ENCODE peak calls at places on chromosome 16, in five cellular contexts. C, J, L, R and F are unnamed samples.

GRCh38 chr16:83903739-83904138 is 4.8 kb downstream of the MLYCD start:
- DNase-seq in R (peak; percentile 64), L (no peak), J (no peak), C (peak; percentile 40), F (peak; percentile 19)

GRCh38 chr16:48133455-48134226 is 22.2 kb downstream of the ABCC12 start:
- DNase-seq in L (no peak), R (no peak), C (no peak), J (no peak), F (no peak)

GRCh38 chr16:88760424-88761142 is 24.4 kb downstream of the PIEZO1 start:
- DNase-seq in L (no peak), C (no peak), J (no peak), R (no peak), F (no peak)

GRCh38 chr16:68782198-68783174 is 45.4 kb downstream of the CDH1 start:
- DNase-seq in L (no peak), C (no peak), J (no peak), R (no peak), F (no peak)

GRCh38 chr16:49466881-49467280 is 93.3 kb downstream of the C16orf78 start:
- DNase-seq in J (no peak), C (no peak), L (no peak), R (no peak), F (no peak)

GRCh38 chr16:86730086-86730485 is 151.7 kb downstream of the FOXL1 start:
- DNase-seq in J (no peak), R (no peak), L (no peak), C (no peak), F (no peak)

GRCh38 chr16:78444-79145 is 570 bp downstream of the MPG start:
- DNase-seq in R (peak; percentile 63), L (no peak), C (peak; percentile 67), J (peak; percentile 43), F (no peak)

GRCh38 chr16:10180771-10181163 is 1.5 kb downstream of the GRIN2A start:
- DNase-seq in R (peak; percentile 4), C (peak; percentile 70), L (no peak), J (peak; percentile 28), F (peak; percentile 6)

GRCh38 chr16:28549301-28549899 is 4.3 kb upstream of the SGF29 start:
- DNase-seq in R (peak; percentile 68), J (peak; percentile 45), L (no peak), C (peak; percentile 47), F (peak; percentile 50)

GRCh38 chr16:12349950-12350842 is 373.7 kb downstream of the SNX29 start:
- DNase-seq in J (no peak), C (no peak), L (no peak), R (no peak), F (no peak)

GRCh38 chr16:50280932-50281331 is 14.6 kb downstream of the ADCY7 start:
- DNase-seq in L (no peak), R (no peak), C (no peak), J (no peak), F (no peak)

GRCh38 chr16:2386990-2387389 is 42.3 kb upstream of the CCNF start:
- DNase-seq in R (no peak), J (no peak), C (no peak), L (no peak), F (peak; percentile 20)

GRCh38 chr16:9092282-9092962 is 978 bp downstream of the HAPSTR1 start:
- DNase-seq in R (no peak), J (no peak), C (peak; percentile 69), L (peak; percentile 46), F (peak; percentile 38)

GRCh38 chr16:12613131-12613991 is 190.3 kb downstream of the CPPED1 start:
- DNase-seq in J (peak; percentile 61), L (no peak), C (peak; percentile 75), R (no peak), F (peak; percentile 81)

GRCh38 chr16:69941251-69942098 is 9.7 kb upstream of the CLEC18A start:
- DNase-seq in L (no peak), J (no peak), R (peak; percentile 48), C (no peak), F (no peak)

GRCh38 chr16:19830902-19831555 is 53.6 kb downstream of the GPRC5B start:
- DNase-seq in L (no peak), R (no peak), C (no peak), J (no peak), F (no peak)

GRCh38 chr16:54942353-54942943 is 11.8 kb downstream of the IRX5 start:
- DNase-seq in L (no peak), R (no peak), C (no peak), J (no peak), F (no peak)

GRCh38 chr16:724188-725040 is 1.8 kb downstream of the CCDC78 start:
- DNase-seq in L (no peak), R (no peak), C (no peak), J (no peak), F (no peak)

GRCh38 chr16:88840589-88841215 is 16.0 kb downstream of the GALNS start:
- DNase-seq in R (no peak), L (no peak), C (no peak), J (no peak), F (no peak)

GRCh38 chr16:354971-355441 is 2.5 kb upstream of the AXIN1 start:
- DNase-seq in J (no peak), R (no peak), L (peak; percentile 22), C (no peak), F (peak; percentile 27)

GRCh38 chr16:25018972-25019617 is 3.9 kb upstream of the ARHGAP17 start:
- DNase-seq in R (no peak), C (no peak), J (no peak), L (no peak), F (no peak)

GRCh38 chr16:3484328-3485096 is 10.8 kb downstream of the C16orf90 start:
- DNase-seq in L (no peak), C (no peak), J (no peak), R (no peak), F (no peak)

GRCh38 chr16:1103649-1104005 is 7.6 kb upstream of the C1QTNF8 start:
- DNase-seq in R (no peak), J (no peak), L (no peak), C (no peak), F (no peak)

GRCh38 chr16:53743149-53743566 is 39.2 kb downstream of the FTO start:
- DNase-seq in C (peak; percentile 25), J (no peak), L (no peak), R (peak; percentile 55), F (peak; percentile 43)

GRCh38 chr16:56263711-56264608 is 72.7 kb downstream of the GNAO1 start:
- DNase-seq in R (no peak), L (no peak), J (no peak), C (peak; percentile 78), F (peak; percentile 52)

GRCh38 chr16:2825899-2826298 is 4.2 kb upstream of the ZG16B start:
- DNase-seq in J (no peak), R (no peak), L (no peak), C (no peak), F (no peak)

GRCh38 chr16:67155305-67156145 is 4.2 kb downstream of the TRADD start:
- DNase-seq in C (peak; percentile 92), J (peak; percentile 79), R (peak; percentile 83), L (peak; percentile 70), F (peak; percentile 63)

GRCh38 chr16:87918314-87918713 is 18.0 kb downstream of the CA5A start:
- DNase-seq in J (no peak), C (no peak), L (no peak), R (no peak), F (no peak)

GRCh38 chr16:3460121-3460520 is 16.6 kb downstream of the NAA60 start:
- DNase-seq in J (no peak), C (no peak), R (no peak), L (no peak), F (no peak)

GRCh38 chr16:56408379-56409098 is 16.8 kb downstream of the AMFR start:
- DNase-seq in J (peak; percentile 33), C (peak; percentile 54), R (no peak), L (no peak), F (peak; percentile 96)

DNA sequence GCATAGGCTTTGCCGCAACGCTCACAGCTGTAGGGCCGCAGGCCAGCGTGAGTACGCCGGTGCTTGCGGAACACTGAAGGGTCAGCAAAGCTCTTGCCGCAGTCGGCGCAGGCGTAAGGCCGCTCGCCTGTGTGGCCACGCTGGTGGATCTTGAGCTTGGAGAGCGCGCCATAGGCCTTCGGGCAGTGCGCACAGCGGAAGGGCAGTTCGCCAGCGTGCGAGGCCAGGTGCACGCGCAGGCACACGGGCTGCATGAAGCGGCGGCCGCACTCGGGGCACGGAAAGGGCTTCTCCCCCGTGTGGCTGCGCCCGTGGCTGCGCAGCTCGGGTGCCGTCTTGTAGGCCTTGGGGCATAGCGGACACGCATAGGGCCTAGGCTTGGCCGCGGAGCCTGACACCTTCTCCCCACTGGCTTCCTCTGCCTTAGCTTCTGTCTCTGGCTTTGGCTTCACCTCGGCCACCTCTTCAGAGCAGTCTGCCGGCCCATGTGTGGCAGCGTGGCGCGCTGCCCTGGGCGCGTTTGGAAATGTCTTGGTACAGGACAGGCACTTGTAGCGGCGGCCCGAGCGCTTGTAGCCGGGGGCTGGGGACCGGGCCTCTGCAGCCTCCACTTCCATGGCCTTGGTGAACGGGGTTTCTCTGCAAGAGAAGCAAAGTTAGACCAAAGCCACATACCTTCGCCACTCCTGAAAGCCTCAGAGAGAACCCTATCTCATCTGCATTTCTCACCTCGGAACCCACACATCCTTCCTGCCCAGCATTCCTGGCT is 10.0 kb downstream of the ZNF668 start:
- DNase-seq in R (no peak), L (no peak), J (no peak), C (no peak), F (no peak)
- H3K27ac ChIP-seq in R (no peak overlapping the region), L (no peak overlapping the region), J (peak overlapping the region; percentile 70), C (peak overlapping the region; percentile 79), F (peak overlapping the region; percentile 57)

DNA sequence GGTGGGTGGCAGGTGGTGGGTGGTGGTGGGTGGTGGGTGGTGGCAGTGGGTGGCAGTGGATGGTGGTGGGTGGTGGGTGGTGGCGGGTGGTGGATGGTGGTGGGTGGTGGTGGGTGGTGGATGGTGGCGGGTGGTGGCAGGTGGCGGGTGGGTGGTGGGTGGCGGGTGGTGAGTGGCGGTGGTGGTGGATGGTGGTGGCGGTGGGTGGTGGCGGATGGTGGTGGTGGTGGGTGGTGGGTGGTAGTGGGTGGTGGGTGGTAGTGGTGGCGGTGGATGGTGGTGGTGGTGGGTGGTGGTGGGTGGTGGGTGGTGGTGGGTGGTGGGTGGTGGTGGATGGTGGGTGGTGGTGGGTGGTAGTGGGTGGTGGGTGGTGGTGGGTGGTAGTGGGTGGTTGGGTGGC is 423.8 kb upstream of the PSMD7 start:
- DNase-seq in J (no peak), C (no peak), R (no peak), L (no peak), F (no peak)
- H3K27ac ChIP-seq in J (no peak overlapping the region), C (no peak overlapping the region), R (no peak overlapping the region), L (no peak overlapping the region), F (no peak overlapping the region)

DNA sequence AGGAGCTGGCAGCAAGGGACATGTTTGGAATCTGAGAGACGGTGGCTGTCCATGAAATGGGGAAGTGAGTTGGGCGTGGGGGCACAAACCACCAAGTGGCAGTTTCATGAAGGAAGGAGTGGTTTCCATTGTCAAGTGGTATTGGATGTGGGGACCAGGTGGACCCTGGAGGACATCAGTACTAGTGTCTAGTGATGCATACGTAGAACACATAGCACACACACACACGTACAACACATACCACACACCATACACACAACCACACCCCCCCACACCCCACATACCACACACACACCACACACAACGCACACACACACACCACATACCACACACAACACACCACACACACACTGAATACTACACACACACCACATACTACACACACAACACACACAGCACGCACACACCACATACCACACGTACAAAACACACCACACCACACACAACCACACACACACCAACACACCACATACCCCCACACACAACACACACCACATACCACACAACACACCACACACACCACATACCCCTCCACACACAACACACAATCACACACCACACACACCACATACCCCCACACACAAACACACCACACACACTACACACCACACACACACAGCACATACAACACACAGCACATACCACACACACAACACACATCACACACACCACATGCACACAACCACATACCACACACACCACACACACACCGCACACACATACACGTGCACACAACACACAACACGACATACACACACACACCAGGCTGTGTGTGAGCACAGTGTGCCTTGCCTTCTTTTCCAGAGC is 41.1 kb upstream of the GSE1 start:
- DNase-seq in L (no peak), R (no peak), J (no peak), C (no peak), F (no peak)
- H3K27ac ChIP-seq in L (no peak overlapping the region), R (peak overlapping the region; percentile 63), J (no peak overlapping the region), C (no peak overlapping the region), F (peak overlapping the region; percentile 6)

GRCh38 chr16:29809031-29809747 is 2.8 kb upstream of the PRRT2 start:
- DNase-seq in C (no peak), J (no peak), L (no peak), R (no peak), F (no peak)
- H3K27ac ChIP-seq in C (peak overlapping the region; percentile 93), J (peak overlapping the region; percentile 98), L (peak overlapping the region; percentile 92), R (peak overlapping the region; percentile 87), F (peak overlapping the region; percentile 77)